ENCODE peak calls at places on chromosome 4, in nine cellular contexts. E is CD8-positive, alpha-beta T cell; U is esophagus muscularis mucosa; P is uterus; R is choroid plexus epithelial cell; C is ascending aorta; V is kidney epithelial cell; L is spleen; Q is testis. M is an unnamed sample.

GRCh38 chr4:140234697-140235060 is 80.7 kb upstream of the MAML3 start:
- DNase-seq in P (no peak), C (no peak), U (no peak), Q (no peak), R (no peak), V (no peak), L (no peak), E (no peak), M (no peak)

GRCh38 chr4:71004281-71004851 is 10.9 kb downstream of the DCK start:
- DNase-seq in E (peak), R (no peak), P (no peak), C (no peak), U (no peak), V (no peak), L (peak), Q (no peak), M (no peak)

GRCh38 chr4:183098080-183098722 is 856 bp upstream of the WWC2 start:
- DNase-seq in U (peak), C (peak), L (peak), P (peak), E (peak), Q (peak), V (no peak), R (peak), M (no peak)

GRCh38 chr4:13988347-13989265 is 361.1 kb upstream of the BOD1L1 start:
- DNase-seq in V (no peak), E (no peak), C (peak), U (peak), L (no peak), P (no peak), Q (peak), R (peak), M (peak)

GRCh38 chr4:106017975-106018374 is 122.7 kb downstream of the NPNT start:
- DNase-seq in Q (no peak), R (no peak), C (no peak), L (no peak), V (no peak), E (no peak), U (no peak), P (no peak), M (no peak)

GRCh38 chr4:39698424-39699009 is 581 bp downstream of the UBE2K start:
- DNase-seq in V (no peak), E (no peak), P (peak), Q (peak), R (peak), U (peak), C (peak), L (peak), M (no peak)

GRCh38 chr4:177371452-177371851 is 61.8 kb downstream of the NEIL3 start:
- DNase-seq in E (no peak), P (no peak), Q (no peak), L (no peak), V (no peak), R (no peak), C (no peak), U (no peak), M (no peak)

GRCh38 chr4:52611030-52611555 is 48.0 kb downstream of the USP46 start:
- DNase-seq in U (no peak), E (no peak), L (no peak), R (no peak), Q (no peak), C (no peak), V (no peak), P (no peak), M (no peak)

GRCh38 chr4:168666531-168666930 is 169.7 kb downstream of the PALLD start:
- DNase-seq in R (peak), E (no peak), V (no peak), U (no peak), L (no peak), Q (no peak), P (no peak), C (no peak), M (no peak)

GRCh38 chr4:52822583-52823477 is 39.3 kb upstream of the RASL11B start:
- DNase-seq in P (no peak), U (peak), V (no peak), L (no peak), Q (no peak), R (peak), C (no peak), E (no peak), M (peak)

GRCh38 chr4:141413366-141413765 is 192.7 kb downstream of the ZNF330 start:
- DNase-seq in E (no peak), P (no peak), C (no peak), V (no peak), Q (no peak), U (no peak), R (no peak), L (no peak), M (no peak)

GRCh38 chr4:141416677-141417363 is 196.1 kb downstream of the ZNF330 start:
- DNase-seq in P (no peak), C (no peak), U (no peak), E (no peak), R (no peak), Q (no peak), L (no peak), V (no peak), M (peak)

GRCh38 chr4:141416219-141416618 is 195.5 kb downstream of the ZNF330 start:
- DNase-seq in V (no peak), E (no peak), C (no peak), L (no peak), P (no peak), U (no peak), R (no peak), Q (no peak), M (peak)

GRCh38 chr4:141415651-141416050 is 195.0 kb downstream of the ZNF330 start:
- DNase-seq in Q (no peak), V (no peak), L (no peak), E (no peak), C (no peak), R (no peak), P (no peak), U (no peak), M (no peak)

GRCh38 chr4:141417387-141417786 is 196.7 kb downstream of the ZNF330 start:
- DNase-seq in R (no peak), C (no peak), Q (no peak), U (no peak), V (no peak), E (no peak), L (no peak), P (no peak), M (no peak)
- TF ChIP-seq CTCF in R (no peak), C (no peak), Q (no peak), U (no peak), V (no peak), E (no peak), L (no peak), P (no peak), M (no peak)

GRCh38 chr4:57109530-57109846 is 697 bp downstream of the IGFBP7 start:
- DNase-seq in V (no peak), R (peak), Q (no peak), P (no peak), C (no peak), U (no peak), E (no peak), L (no peak), M (no peak)
- H3K4me3 ChIP-seq in V (peak), R (peak), Q (peak), P (peak), C (peak), U (peak), E (no peak), L (peak), M (peak)

DNA sequence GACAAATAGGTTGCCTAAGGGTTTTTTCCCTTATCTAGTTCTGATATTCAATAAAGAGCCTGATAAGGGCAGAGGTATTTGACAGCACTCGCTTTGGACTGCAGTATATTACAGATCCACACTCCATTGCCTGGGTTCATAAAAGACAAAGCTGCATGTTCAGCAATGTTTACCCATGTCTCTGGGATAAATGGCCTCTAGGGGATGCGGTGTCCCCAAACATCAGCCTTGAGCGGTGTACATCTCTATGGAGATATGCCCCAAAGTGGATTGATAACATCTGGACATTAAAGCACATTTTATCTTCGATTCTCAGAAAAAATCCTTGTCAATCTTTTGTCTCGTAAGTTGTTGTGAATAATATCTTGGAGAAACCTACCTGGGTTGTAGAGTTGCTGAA is 660.8 kb upstream of the AADAT start:
- DNase-seq in Q (no peak), U (no peak), L (no peak), P (no peak), V (no peak), C (no peak), E (no peak), R (no peak), M (no peak)
- TF ChIP-seq CTCF in Q (no peak), U (no peak), L (no peak), P (no peak), V (no peak), C (no peak), E (no peak), R (no peak), M (no peak)

GRCh38 chr4:3294401-3295241 is 1.8 kb downstream of the RGS12 start:
- DNase-seq in V (no peak), E (peak), L (peak), R (no peak), C (peak), P (no peak), Q (no peak), U (no peak), M (no peak)
- H3K4me3 ChIP-seq in V (no peak), E (no peak), L (no peak), R (no peak), C (no peak), P (no peak), Q (no peak), U (peak), M (peak)

GRCh38 chr4:33878710-33879109 is 2365.6 kb downstream of the ARAP2 start:
- DNase-seq in Q (no peak), P (no peak), L (no peak), C (no peak), R (no peak), V (no peak), E (no peak), U (no peak), M (no peak)

DNA sequence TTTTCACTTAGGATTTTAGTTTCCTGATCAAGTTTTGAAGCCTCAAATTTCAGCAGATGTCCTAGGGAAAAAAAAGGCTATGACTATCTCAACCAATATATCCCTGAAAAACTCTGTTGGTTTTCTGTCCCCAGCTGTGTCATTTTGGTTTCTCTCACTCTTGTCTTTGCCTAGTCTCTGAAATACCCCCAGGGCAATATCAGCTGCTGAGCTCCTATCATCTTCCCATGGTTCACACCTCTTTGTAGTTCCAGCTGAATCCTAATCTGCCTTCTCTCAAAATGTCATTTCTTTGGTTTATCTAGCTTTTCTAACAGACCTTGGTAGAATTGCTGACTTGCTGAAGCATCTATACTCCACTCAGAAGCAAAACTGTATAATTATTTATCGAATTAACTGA is 2370.5 kb downstream of the ARAP2 start:
- DNase-seq in L (no peak), Q (no peak), R (no peak), E (no peak), V (no peak), P (no peak), C (no peak), U (no peak), M (no peak)
- TF ChIP-seq CTCF in L (no peak), Q (no peak), R (no peak), E (no peak), V (no peak), P (no peak), C (no peak), U (no peak), M (no peak)

GRCh38 chr4:187480146-187481145 is 515.1 kb upstream of the ZFP42 start:
- DNase-seq in U (peak), V (no peak), Q (peak), R (peak), C (no peak), E (no peak), L (no peak), P (no peak), M (no peak)
- H3K4me3 ChIP-seq in U (no peak), V (no peak), Q (peak), R (no peak), C (peak), E (no peak), L (no peak), P (no peak), M (no peak)

GRCh38 chr4:72457158-72457557 is 111.9 kb downstream of the ADAMTS3 start:
- DNase-seq in U (no peak), E (no peak), C (no peak), L (no peak), R (no peak), V (no peak), P (no peak), Q (no peak), M (no peak)
- TF ChIP-seq CTCF in U (no peak), E (no peak), C (no peak), L (no peak), R (no peak), V (no peak), P (no peak), Q (no peak), M (no peak)

GRCh38 chr4:73868206-73869129 is 725 bp upstream of the CXCL1 start:
- DNase-seq in U (no peak), E (no peak), C (no peak), P (no peak), V (no peak), L (no peak), Q (no peak), R (peak), M (no peak)
- H3K4me3 ChIP-seq in U (peak), E (no peak), C (peak), P (peak), V (peak), L (peak), Q (peak), R (peak), M (peak)

DNA sequence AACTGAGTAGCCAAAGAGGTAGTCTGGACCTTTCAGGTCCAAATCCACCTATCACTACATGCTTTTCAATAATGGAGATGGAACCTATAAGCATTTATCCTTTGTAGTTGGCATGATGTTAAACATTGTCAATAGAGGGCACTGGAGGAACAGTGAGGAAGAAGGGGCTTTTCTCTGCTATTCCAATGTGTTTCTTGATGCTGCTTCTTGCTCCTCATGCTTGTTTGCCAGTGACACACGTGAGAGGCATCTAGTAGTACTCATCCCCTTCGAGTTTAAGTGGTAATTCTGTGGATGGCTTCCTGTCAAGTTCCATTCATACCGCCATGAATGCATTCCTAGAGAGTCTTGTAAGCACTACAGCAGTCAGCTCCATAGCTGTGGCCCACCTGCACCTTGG is 84.0 kb downstream of the NAA11 start:
- DNase-seq in P (no peak), V (peak), E (no peak), U (no peak), L (no peak), C (no peak), Q (no peak), R (peak), M (peak)
- TF ChIP-seq CTCF in P (no peak), V (peak), E (no peak), U (no peak), L (no peak), C (no peak), Q (no peak), R (peak), M (peak)

M was measured in astrocyte of the cerebellum.